ENCODE peak calls at places on chromosomes 11 and 22, in four cellular contexts. O, E, P and T are unnamed samples.

GRCh38 chr11:37995886-37996285 is 1397.8 kb upstream of the RAG2 start:
- DNase-seq in O (no peak), E (no peak), P (no peak), T (no peak)

GRCh38 chr22:46803031-46803880 is 40.8 kb downstream of the TBC1D22A start:
- DNase-seq in O (no peak), E (peak), P (peak), T (no peak)

GRCh38 chr22:26487996-26488395 is 4.3 kb downstream of the SRRD start:
- DNase-seq in O (no peak), E (no peak), P (peak), T (no peak)

GRCh38 chr22:38756631-38757463 is 1.0 kb upstream of the SUN2 start:
- DNase-seq in O (no peak), E (no peak), P (no peak), T (no peak)

GRCh38 chr11:83272627-83273026 is 13.5 kb downstream of the CCDC90B start:
- DNase-seq in O (no peak), E (no peak), P (peak), T (peak)

GRCh38 chr22:41285441-41285819 is 557 bp downstream of the RANGAP1 start:
- DNase-seq in O (peak), E (peak), P (peak), T (peak)

GRCh38 chr11:58560842-58561241 is 14.8 kb downstream of the LPXN start:
- DNase-seq in O (no peak), E (no peak), P (no peak), T (no peak)

GRCh38 chr11:27317751-27318150 is 45.3 kb downstream of the CCDC34 start:
- DNase-seq in O (no peak), E (no peak), P (peak), T (no peak)

GRCh38 chr22:23232094-23232905 is 52.0 kb downstream of the BCR start:
- DNase-seq in O (no peak), E (no peak), P (no peak), T (no peak)

GRCh38 chr11:12232819-12233601 is 122.6 kb downstream of the MICAL2 start:
- DNase-seq in O (no peak), E (no peak), P (peak), T (no peak)

GRCh38 chr11:69876013-69876412 is 56.8 kb upstream of the FGF3 start:
- DNase-seq in O (no peak), E (no peak), P (no peak), T (no peak)

GRCh38 chr22:49577168-49578060 is 250.3 kb downstream of the BRD1 start:
- DNase-seq in O (no peak), E (peak), P (no peak), T (no peak)

GRCh38 chr11:34640050-34640971 is 19.4 kb downstream of the EHF start:
- DNase-seq in O (no peak), E (peak), P (no peak), T (no peak)

GRCh38 chr11:72347691-72348090 is 86.6 kb downstream of the CLPB start:
- DNase-seq in O (no peak), E (no peak), P (no peak), T (no peak)

GRCh38 chr11:123103326-123103980 is 41.5 kb upstream of the HSPA8 start:
- DNase-seq in O (peak), E (no peak), P (peak), T (peak)

GRCh38 chr11:68532719-68533369 is 72.3 kb downstream of the PPP6R3 start:
- DNase-seq in O (no peak), E (no peak), P (no peak), T (no peak)

GRCh38 chr11:21561589-21561988 is 631.3 kb upstream of the ANO5 start:
- DNase-seq in O (no peak), E (no peak), P (no peak), T (peak)

GRCh38 chr11:68882391-68882790 is 21.2 kb downstream of the MRPL21 start:
- DNase-seq in O (no peak), E (no peak), P (no peak), T (no peak)

GRCh38 chr11:94186342-94187203 is 57.9 kb downstream of the PANX1 start:
- DNase-seq in O (no peak), E (no peak), P (no peak), T (no peak)

GRCh38 chr11:26194871-26195270 is 137.1 kb upstream of the ANO3 start:
- DNase-seq in O (no peak), E (no peak), P (no peak), T (no peak)

GRCh38 chr11:86244063-86244521 is 461 bp upstream of the EED start:
- DNase-seq in O (peak), E (peak), P (peak), T (peak)

GRCh38 chr22:48616656-48617055 is 1211.0 kb downstream of the BRD1 start:
- DNase-seq in O (no peak), E (no peak), P (no peak), T (no peak)

GRCh38 chr11:84056696-84057095 is 770.5 kb upstream of the CCDC90B start:
- DNase-seq in O (no peak), E (no peak), P (peak), T (no peak)

GRCh38 chr11:57324154-57324885 is 432 bp downstream of the TNKS1BP1 start:
- DNase-seq in O (peak), E (peak), P (peak), T (no peak)

GRCh38 chr11:29629281-29629680 is 387.5 kb downstream of the KCNA4 start:
- DNase-seq in O (no peak), E (no peak), P (no peak), T (no peak)

GRCh38 chr11:61610905-61611304 is 30.0 kb upstream of the SYT7 start:
- DNase-seq in O (no peak), E (no peak), P (no peak), T (no peak)

GRCh38 chr11:121476379-121477032 is 23.7 kb upstream of the SORL1-AS1 start:
- DNase-seq in O (no peak), E (no peak), P (no peak), T (no peak)

GRCh38 chr11:100008440-100008839 is 678.6 kb upstream of the ARHGAP42 start:
- DNase-seq in O (no peak), E (no peak), P (no peak), T (no peak)

GRCh38 chr11:74543991-74544390 is 48.4 kb upstream of the POLD3 start:
- DNase-seq in O (no peak), E (no peak), P (no peak), T (no peak)

GRCh38 chr22:47059701-47060161 is 297.3 kb downstream of the TBC1D22A start:
- DNase-seq in O (no peak), E (no peak), P (no peak), T (no peak)

GRCh38 chr11:125214466-125215204 is 50.1 kb downstream of the PKNOX2 start:
- DNase-seq in O (no peak), E (peak), P (no peak), T (no peak)

GRCh38 chr11:122509091-122509490 is 146.4 kb upstream of the UBASH3B start:
- DNase-seq in O (no peak), E (no peak), P (no peak), T (no peak)

GRCh38 chr11:17865765-17866428 is 131.3 kb downstream of the KCNC1 start:
- DNase-seq in O (no peak), E (no peak), P (peak), T (no peak)

DNA sequence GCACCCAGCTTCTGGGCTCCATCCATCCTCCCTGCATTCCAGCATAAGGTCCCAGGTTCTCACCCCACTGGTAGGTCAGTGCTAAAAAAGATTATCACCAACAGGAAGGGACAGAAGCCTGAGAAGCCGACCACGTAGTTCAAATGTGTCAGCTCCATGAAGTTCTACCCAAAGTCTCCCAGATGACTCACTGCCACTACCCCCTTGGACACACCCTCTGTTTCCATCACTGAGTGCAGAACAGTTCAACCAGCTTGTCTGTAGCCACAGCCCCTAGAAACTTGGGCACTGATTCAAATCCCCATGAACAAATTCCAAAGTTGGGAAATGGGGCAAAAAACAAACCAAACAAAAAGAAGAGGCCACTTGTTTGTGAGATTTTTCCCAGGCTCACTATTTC is 24.4 kb upstream of the FLI1 start:
- DNase-seq in O (no peak), E (no peak), P (peak), T (no peak)
- H3K4me3 ChIP-seq in O (no peak), E (no peak), P (no peak), T (no peak)

GRCh38 chr11:106585061-106585460 is 433.2 kb downstream of the GUCY1A2 start:
- DNase-seq in O (no peak), E (no peak), P (peak), T (no peak)
- TF ChIP-seq CTCF in O (no peak), E (peak), P (peak), T (peak)

GRCh38 chr11:65786786-65787636 is at the start of gene OVOL1:
- DNase-seq in O (no peak), E (peak), P (no peak), T (no peak)

GRCh38 chr11:65788801-65789200 is 1.9 kb downstream of the OVOL1 start:
- DNase-seq in O (no peak), E (no peak), P (no peak), T (no peak)

GRCh38 chr11:65787649-65788622 is 1.1 kb downstream of the OVOL1 start:
- DNase-seq in O (no peak), E (peak), P (no peak), T (no peak)

GRCh38 chr11:65785329-65786007 is 1.4 kb upstream of the OVOL1 start:
- DNase-seq in O (no peak), E (no peak), P (no peak), T (no peak)

DNA sequence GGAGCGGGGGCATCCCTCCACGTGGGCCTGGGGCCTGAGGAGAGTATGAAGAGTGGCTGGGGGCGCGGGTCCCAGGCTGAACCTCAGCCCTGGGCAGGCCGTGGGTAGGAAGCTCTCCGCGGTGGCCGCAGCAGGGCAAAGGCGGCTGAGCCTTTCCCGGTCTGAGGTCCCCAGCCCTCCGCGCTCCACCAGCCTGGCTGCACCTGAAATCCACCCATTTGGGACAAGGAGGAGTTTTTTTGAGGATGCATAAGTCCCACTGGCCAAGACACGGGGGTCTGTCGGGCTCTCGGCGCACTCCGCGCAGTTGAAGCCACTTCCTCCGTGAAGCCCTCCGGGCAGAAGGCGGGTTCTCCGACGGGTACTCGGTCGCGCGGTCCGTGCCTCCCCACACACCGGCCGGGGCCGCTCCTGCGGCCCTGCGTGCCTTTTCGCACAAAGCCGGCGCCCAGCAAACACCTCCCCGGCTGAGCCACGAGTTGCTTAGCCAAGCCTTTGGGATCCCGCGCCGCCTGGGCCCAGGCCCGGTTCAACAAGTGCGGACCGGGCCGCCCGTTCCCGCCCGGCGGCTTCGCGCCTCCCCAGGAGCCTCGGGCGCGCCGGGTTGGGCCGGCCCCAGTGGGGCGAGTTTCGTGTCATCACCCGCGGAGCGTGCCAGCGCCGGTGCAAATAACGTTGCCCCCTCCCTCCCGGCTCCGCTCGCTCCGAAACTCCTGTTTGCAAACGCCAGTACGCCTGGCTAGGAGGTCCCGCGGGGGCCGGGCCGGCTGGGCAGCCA is 666 bp upstream of the OVOL1 start:
- DNase-seq in O (no peak), E (no peak), P (no peak), T (no peak)
- H3K4me3 ChIP-seq in O (no peak), E (peak), P (no peak), T (no peak)

GRCh38 chr11:63273685-63274084 is 30.3 kb upstream of the SLC22A25 start:
- DNase-seq in O (no peak), E (no peak), P (no peak), T (no peak)

GRCh38 chr11:63277345-63277943 is 34.0 kb upstream of the SLC22A25 start:
- DNase-seq in O (no peak), E (no peak), P (no peak), T (no peak)

GRCh38 chr11:63274776-63275175 is 31.4 kb upstream of the SLC22A25 start:
- DNase-seq in O (no peak), E (no peak), P (no peak), T (no peak)
- TF ChIP-seq CTCF in O (no peak), E (no peak), P (no peak), T (no peak)

GRCh38 chr22:28711820-28712777 is 29.5 kb downstream of the CHEK2 start:
- DNase-seq in O (peak), E (no peak), P (peak), T (peak)
- H3K4me3 ChIP-seq in O (no peak), E (no peak), P (peak), T (peak)

GRCh38 chr22:42313804-42314581 is 43.5 kb upstream of the TCF20 start:
- DNase-seq in O (no peak), E (peak), P (peak), T (no peak)
- TF ChIP-seq CTCF in O (no peak), E (peak), P (no peak), T (peak)

GRCh38 chr11:111765984-111766833 is at the start of gene PPP2R1B:
- DNase-seq in O (peak), E (peak), P (peak), T (no peak)

GRCh38 chr11:111765320-111765983 is 737 bp downstream of the PPP2R1B start:
- DNase-seq in O (no peak), E (no peak), P (peak), T (no peak)

GRCh38 chr11:111762981-111763643 is 3.1 kb downstream of the PPP2R1B start:
- DNase-seq in O (no peak), E (no peak), P (peak), T (no peak)

GRCh38 chr11:111764621-111765020 is 1.6 kb downstream of the PPP2R1B start:
- DNase-seq in O (no peak), E (no peak), P (peak), T (no peak)

GRCh38 chr11:111766834-111767142 is 599 bp upstream of the PPP2R1B start:
- DNase-seq in O (no peak), E (no peak), P (no peak), T (no peak)
- H3K4me3 ChIP-seq in O (peak), E (peak), P (peak), T (peak)

GRCh38 chr11:126307706-126308105 is 3.8 kb downstream of the DCPS start:
- DNase-seq in O (no peak), E (peak), P (peak), T (no peak)
- TF ChIP-seq CTCF in O (no peak), E (no peak), P (peak), T (peak)

GRCh38 chr11:13486926-13487660 is 8.7 kb downstream of the PTH start:
- DNase-seq in O (no peak), E (peak), P (peak), T (no peak)

DNA sequence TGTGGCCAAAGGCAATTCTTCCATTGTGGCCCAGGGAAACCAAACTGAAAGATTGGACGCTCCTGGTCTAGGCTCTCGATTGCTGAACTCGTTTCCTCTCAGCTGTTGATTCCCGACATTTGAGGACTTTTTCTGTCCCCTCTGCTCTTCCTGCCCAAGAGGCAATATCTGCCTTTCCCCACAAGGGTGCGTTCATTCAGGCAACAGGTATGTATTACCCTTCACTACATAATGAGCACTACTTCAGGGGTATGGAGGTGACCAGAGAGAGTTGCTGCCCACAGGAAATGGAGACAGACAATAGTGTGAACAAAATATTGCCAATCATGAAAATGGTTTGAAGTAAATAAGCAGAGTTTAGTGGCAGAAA is 8.2 kb downstream of the PTH start:
- DNase-seq in O (no peak), E (no peak), P (peak), T (no peak)
- H3K4me3 ChIP-seq in O (no peak), E (no peak), P (no peak), T (no peak)